ENCODE peak calls at places on chromosome 2, in four cellular contexts. O is H1, V is HepG2, A is GM12878. I is an unnamed sample.

GRCh38 chr2:75007819-75008218 is 49.4 kb downstream of the POLE4 start:
- DNase-seq in O (no peak), A (no peak), V (no peak), I (no peak)

GRCh38 chr2:240461471-240462072 is 26.1 kb downstream of the GPC1 start:
- DNase-seq in A (no peak), O (no peak), V (no peak), I (no peak)

GRCh38 chr2:152623076-152623740 is 94.1 kb downstream of the PRPF40A start:
- DNase-seq in V (no peak), O (no peak), A (no peak), I (no peak)

GRCh38 chr2:195319112-195319460 is 337.9 kb upstream of the SLC39A10 start:
- DNase-seq in O (no peak), A (no peak), V (no peak), I (no peak)

GRCh38 chr2:85539361-85540130 is 578 bp downstream of the MAT2A start:
- DNase-seq in A (peak; percentile 36), O (peak; percentile 62), V (peak; percentile 59), I (peak; percentile 72)

GRCh38 chr2:20421988-20422678 is 24.7 kb upstream of the RHOB start:
- DNase-seq in V (no peak), A (no peak), O (no peak), I (no peak)

GRCh38 chr2:128949360-128949759 is 630.7 kb upstream of the HS6ST1 start:
- DNase-seq in O (no peak), V (no peak), A (no peak), I (no peak)

GRCh38 chr2:120680136-120680761 is 55.4 kb upstream of the GLI2 start:
- DNase-seq in O (peak; percentile 91), A (peak; percentile 8), V (peak; percentile 82), I (peak; percentile 71)

GRCh38 chr2:101064505-101064867 is 62.4 kb downstream of the RPL31 start:
- DNase-seq in O (no peak), A (no peak), V (no peak), I (no peak)

GRCh38 chr2:209788925-209789324 is 17.3 kb downstream of the UNC80 start:
- DNase-seq in V (no peak), A (no peak), O (no peak), I (no peak)

GRCh38 chr2:174776223-174776622 is 12.0 kb upstream of the CHRNA1 start:
- DNase-seq in O (peak; percentile 89), A (no peak), V (no peak), I (peak; percentile 36)
- TF ChIP-seq ZNF274 in O (no peak), A (no peak), V (no peak), I (no peak)

GRCh38 chr2:212001280-212001679 is 537.3 kb downstream of the ERBB4 start:
- DNase-seq in A (no peak), O (no peak), V (no peak), I (no peak)

GRCh38 chr2:212007972-212008371 is 530.6 kb downstream of the ERBB4 start:
- DNase-seq in V (no peak), A (no peak), O (no peak), I (no peak)

DNA sequence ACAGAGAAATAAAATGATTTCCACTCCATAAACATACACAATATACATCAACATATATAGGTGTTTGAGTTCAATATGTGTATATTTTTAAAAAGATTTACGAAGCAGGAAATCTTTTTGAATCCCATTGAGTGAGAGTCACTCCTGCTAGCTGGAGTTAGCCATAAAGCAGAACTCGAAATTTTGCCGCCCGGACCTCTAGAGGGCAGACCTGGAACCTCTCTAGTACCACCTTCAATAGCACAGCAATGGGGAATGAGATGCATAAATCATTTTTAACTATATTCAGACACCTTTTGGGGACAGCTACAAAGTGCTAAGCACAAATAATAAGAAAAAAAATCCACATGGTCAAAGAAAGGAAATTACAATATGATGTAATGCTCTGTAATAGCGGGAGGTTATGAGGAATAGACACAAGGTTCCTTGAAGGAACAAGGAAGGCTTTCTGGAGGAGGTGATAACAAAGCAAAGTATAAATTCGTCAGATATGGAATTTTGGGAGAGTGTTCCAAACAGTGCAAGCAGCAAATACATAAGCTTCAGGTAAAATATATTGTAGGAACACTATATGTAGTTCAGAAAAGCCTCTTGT is 533.4 kb downstream of the ERBB4 start:
- DNase-seq in O (peak; percentile 55), V (peak; percentile 13), A (no peak), I (no peak)
- TF ChIP-seq HDAC6 in O (no peak), V (no peak), A (no peak), I (no peak)

GRCh38 chr2:203683932-203684556 is 22.4 kb upstream of the CD28 start:
- DNase-seq in O (no peak), V (peak; percentile 71), A (peak; percentile 28), I (no peak)

GRCh38 chr2:203683421-203683820 is 23.0 kb upstream of the CD28 start:
- DNase-seq in V (no peak), A (no peak), O (no peak), I (no peak)

GRCh38 chr2:203685789-203686433 is 20.5 kb upstream of the CD28 start:
- DNase-seq in V (no peak), A (no peak), O (no peak), I (no peak)

GRCh38 chr2:203687161-203687560 is 19.3 kb upstream of the CD28 start:
- DNase-seq in O (no peak), V (no peak), A (no peak), I (no peak)

GRCh38 chr2:203685081-203685621 is 21.3 kb upstream of the CD28 start:
- DNase-seq in O (no peak), V (no peak), A (no peak), I (no peak)
- TF ChIP-seq MAX in O (no peak), V (no peak), A (no peak), I (no peak)

GRCh38 chr2:37554157-37554515 is 117.3 kb downstream of the CDC42EP3 start:
- DNase-seq in V (no peak), A (no peak), O (no peak), I (no peak)
- TF ChIP-seq ZNF274 in V (no peak), A (no peak), O (no peak), I (no peak)

DNA sequence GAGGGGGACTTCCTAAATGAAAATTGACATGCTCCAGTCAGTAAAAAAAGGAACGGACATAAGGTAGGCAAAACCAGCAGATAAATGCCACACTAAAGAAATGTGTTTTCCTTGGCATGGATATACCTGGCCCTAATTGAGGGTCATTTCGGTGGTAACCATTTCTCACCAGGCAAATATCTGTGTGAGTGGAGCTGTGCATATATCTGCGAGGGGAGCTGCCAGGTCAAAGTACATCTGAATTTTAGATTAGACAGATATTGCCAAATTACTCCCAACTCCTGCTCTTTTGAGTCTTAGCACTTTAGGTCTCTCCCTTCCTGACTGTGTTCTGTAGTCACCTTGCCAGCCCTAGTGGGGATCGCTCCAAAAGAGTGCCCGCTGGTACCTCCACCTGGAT is 204.2 kb downstream of the SH3BP4 start:
- DNase-seq in A (no peak), V (no peak), O (no peak), I (no peak)
- TF ChIP-seq HDAC6 in A (no peak), V (no peak), O (no peak), I (no peak)

GRCh38 chr2:60148717-60149116 is 404.7 kb downstream of the BCL11A start:
- DNase-seq in O (no peak), A (no peak), V (no peak), I (no peak)

GRCh38 chr2:60157283-60157682 is 396.2 kb downstream of the BCL11A start:
- DNase-seq in A (no peak), V (no peak), O (no peak), I (no peak)

GRCh38 chr2:60149151-60149550 is 404.3 kb downstream of the BCL11A start:
- DNase-seq in O (no peak), A (no peak), V (no peak), I (no peak)

GRCh38 chr2:60158262-60158661 is 395.2 kb downstream of the BCL11A start:
- DNase-seq in V (no peak), A (peak; percentile 24), O (no peak), I (no peak)

DNA sequence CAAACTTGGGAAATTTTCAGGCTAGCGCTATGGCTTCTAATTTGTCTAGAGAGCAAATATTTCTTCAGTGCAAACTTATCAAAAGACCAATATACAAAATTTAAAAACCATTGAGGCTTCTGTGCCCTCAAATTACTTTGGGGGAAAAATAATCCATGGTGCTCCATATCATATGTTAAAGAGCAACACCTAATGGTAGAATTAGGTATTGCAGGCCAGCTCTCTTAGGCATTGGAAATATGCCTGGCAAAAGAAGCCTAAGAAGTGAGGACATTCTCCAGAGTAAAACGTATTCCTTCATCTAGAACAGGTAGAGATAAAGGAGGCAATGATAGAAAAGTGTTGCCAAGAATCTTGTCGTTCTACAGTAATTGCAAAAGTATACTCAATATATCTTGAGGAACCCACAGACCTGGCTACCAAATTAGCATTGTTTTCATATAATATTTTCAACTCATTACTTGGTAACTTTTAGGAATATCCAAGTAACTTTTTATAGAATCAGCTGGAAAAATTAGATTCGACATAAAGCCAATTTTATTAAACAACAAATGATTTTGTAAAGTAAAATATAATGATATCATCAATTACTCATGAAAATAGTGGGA is 401.1 kb downstream of the BCL11A start:
- DNase-seq in A (no peak), O (no peak), V (peak; percentile 26), I (peak; percentile 57)
- TF ChIP-seq MAX in A (no peak), O (no peak), V (no peak), I (no peak)

DNA sequence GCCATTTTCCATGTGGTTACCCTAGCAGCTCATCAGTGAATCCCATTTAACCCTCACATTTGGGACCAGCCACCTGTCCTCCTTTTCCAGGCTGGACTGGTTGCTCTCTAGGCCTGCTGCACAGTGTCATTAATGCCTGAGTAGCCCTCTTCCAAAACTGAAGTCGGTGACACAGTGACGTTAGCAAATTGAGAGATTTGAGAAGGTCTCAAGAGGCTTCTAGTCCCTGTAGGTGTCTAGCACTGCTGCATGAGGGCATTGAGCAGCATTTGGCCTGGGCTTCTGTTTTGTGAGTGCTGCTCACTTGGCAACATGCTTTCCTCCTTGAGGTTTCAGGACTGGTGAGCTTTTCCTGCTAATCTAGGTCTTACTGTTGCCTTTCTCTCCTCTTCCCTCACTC is 36.7 kb downstream of the PKP4 start:
- DNase-seq in O (no peak), A (no peak), V (no peak), I (no peak)
- TF ChIP-seq ZNF274 in O (no peak), A (no peak), V (no peak), I (no peak)

GRCh38 chr2:70936165-70936978 is 672 bp downstream of the ATP6V1B1 start:
- DNase-seq in O (peak; percentile 48), A (no peak), V (no peak), I (no peak)
- TF ChIP-seq HDAC6 in O (no peak), A (no peak), V (no peak), I (no peak)

DNA sequence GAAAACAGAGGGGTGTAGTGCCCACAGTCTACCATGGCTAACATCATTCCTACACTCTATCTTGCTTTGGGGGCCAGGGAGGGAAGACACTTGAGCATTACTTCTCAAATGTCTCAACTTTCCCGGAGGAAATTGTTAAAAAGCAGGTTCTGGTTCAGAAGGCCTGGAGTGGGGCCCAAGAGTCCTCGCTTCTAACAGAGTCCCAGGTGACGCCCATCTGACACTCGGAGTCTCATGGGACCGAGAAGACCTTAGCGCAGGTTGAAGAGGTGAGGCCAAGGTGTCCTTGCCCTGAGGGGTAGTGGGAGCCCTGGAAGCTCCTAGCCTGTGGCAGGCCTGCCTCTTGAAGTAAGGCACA is 40.1 kb downstream of the ZFP36L2 start:
- DNase-seq in O (no peak), A (no peak), V (no peak), I (no peak)
- TF ChIP-seq MAX in O (no peak), A (no peak), V (no peak), I (no peak)